ENCODE peak calls at places on chromosome 16, in nine cellular contexts. W is T-helper 1 cell; K is left ventricle myocardium inferior; M is A549; V is activated CD4-positive, alpha-beta T cell treated with anti-CD3 and anti-CD28 coated beads, Interleukin-2, amount 50 U/mL, for 1 hour; U is effector memory CD8-positive, alpha-beta T cell; B is BE2C; C is kidney glomerular epithelial cell; F is T-helper 2 cell. E is an unnamed sample.

GRCh38 chr16:30921748-30922419 is 1.5 kb upstream of the FBXL19 start:
- DNase-seq in W (peak; percentile 77), K (peak; percentile 85), M (peak; percentile 83), V (peak; percentile 87), U (peak; percentile 90), B (peak; percentile 94), C (no peak), F (peak; percentile 67), E (peak; percentile 69)

GRCh38 chr16:56608876-56609462 is 585 bp downstream of the MT2A start:
- DNase-seq in W (no peak), K (no peak), M (peak; percentile 19), V (no peak), U (no peak), B (no peak), C (no peak), F (no peak), E (no peak)

GRCh38 chr16:23187341-23187740 is 4.8 kb downstream of the SCNN1G start:
- DNase-seq in W (no peak), K (no peak), M (no peak), V (no peak), U (no peak), B (no peak), C (no peak), F (no peak), E (no peak)

GRCh38 chr16:74107795-74108610 is 188.6 kb upstream of the PSMD7 start:
- DNase-seq in W (peak; percentile 3), K (no peak), M (peak; percentile 70), V (peak; percentile 8), U (no peak), B (peak; percentile 63), C (no peak), F (no peak), E (no peak)

GRCh38 chr16:64983983-64984382 is 137.9 kb downstream of the CDH11 start:
- DNase-seq in W (no peak), K (no peak), M (peak; percentile 40), V (no peak), U (no peak), B (peak; percentile 79), C (peak; percentile 85), F (no peak), E (peak; percentile 90)

GRCh38 chr16:27636453-27637200 is 86.7 kb downstream of the KATNIP start:
- DNase-seq in W (no peak), K (no peak), M (no peak), V (no peak), U (no peak), B (no peak), C (no peak), F (no peak), E (no peak)

GRCh38 chr16:4060823-4061222 is 55.4 kb downstream of the ADCY9 start:
- DNase-seq in W (no peak), K (no peak), M (no peak), V (no peak), U (no peak), B (no peak), C (no peak), F (no peak), E (no peak)

GRCh38 chr16:1362807-1363206 is 11.1 kb downstream of the GNPTG start:
- DNase-seq in W (no peak), K (no peak), M (no peak), V (no peak), U (no peak), B (no peak), C (no peak), F (no peak), E (no peak)

GRCh38 chr16:4062212-4062802 is 53.9 kb downstream of the ADCY9 start:
- DNase-seq in W (no peak), K (no peak), M (no peak), V (no peak), U (no peak), B (no peak), C (no peak), F (no peak), E (no peak)

GRCh38 chr16:1763521-1764511 is 7.5 kb downstream of the NME3 start:
- DNase-seq in W (no peak), K (no peak), M (peak; percentile 56), V (no peak), U (no peak), B (peak; percentile 70), C (no peak), F (no peak), E (no peak)

GRCh38 chr16:24540575-24541240 is 1.3 kb downstream of the RBBP6 start:
- DNase-seq in W (no peak), K (no peak), M (peak; percentile 25), V (peak; percentile 7), U (peak; percentile 17), B (no peak), C (peak; percentile 25), F (no peak), E (no peak)

GRCh38 chr16:67593288-67593687 is 31.0 kb downstream of the CTCF start:
- DNase-seq in W (no peak), K (no peak), M (no peak), V (no peak), U (no peak), B (no peak), C (no peak), F (no peak), E (no peak)

GRCh38 chr16:57485916-57486857 is at the start of gene DOK4:
- DNase-seq in W (peak; percentile 77), K (peak; percentile 87), M (peak; percentile 47), V (peak; percentile 78), U (peak; percentile 66), B (peak; percentile 92), C (peak; percentile 59), F (peak; percentile 68), E (peak; percentile 21)

GRCh38 chr16:22627043-22627442 is 116.4 kb downstream of the NPIPB5 start:
- DNase-seq in W (no peak), K (no peak), M (no peak), V (no peak), U (no peak), B (no peak), C (no peak), F (no peak), E (no peak)

GRCh38 chr16:85927326-85927725 is 28.4 kb downstream of the IRF8 start:
- DNase-seq in W (no peak), K (no peak), M (no peak), V (no peak), U (no peak), B (no peak), C (no peak), F (no peak), E (no peak)

GRCh38 chr16:69741951-69742904 is 12.5 kb downstream of the NOB1 start:
- DNase-seq in W (no peak), K (peak; percentile 83), M (peak; percentile 59), V (no peak), U (no peak), B (peak; percentile 74), C (peak; percentile 24), F (no peak), E (no peak)

GRCh38 chr16:57623251-57624043 is 5.0 kb upstream of the ADGRG1 start:
- DNase-seq in W (no peak), K (no peak), M (peak; percentile 87), V (no peak), U (no peak), B (peak; percentile 82), C (peak; percentile 85), F (no peak), E (no peak)